ENCODE peak calls at places on chromosomes 11 and 22, in ten cellular contexts. One of them, this sample, is unnamed.

GRCh38 chr11:88420165-88420781 is 82.7 kb upstream of the CTSC start:
- DNase-seq in endodermal cell: no peak
- DNase-seq in astrocyte: peak; percentile 48
- DNase-seq in GM12878: no peak
- DNase-seq in colonic mucosa: no peak
- DNase-seq in neuronal stem cell: no peak
- DNase-seq in IMR-90: peak; percentile 78
- DNase-seq in mammary epithelial cell: peak; percentile 100
- DNase-seq in GM23248: peak; percentile 95
- DNase-seq in neural progenitor cell: no peak
- DNase-seq in this sample: peak; percentile 55

GRCh38 chr22:31056986-31057599 is 24.0 kb upstream of the SMTN start:
- DNase-seq in mammary epithelial cell: no peak
- DNase-seq in astrocyte: no peak
- DNase-seq in neuronal stem cell: no peak
- DNase-seq in endodermal cell: no peak
- DNase-seq in GM12878: no peak
- DNase-seq in neural progenitor cell: no peak
- DNase-seq in GM23248: no peak
- DNase-seq in IMR-90: no peak
- DNase-seq in colonic mucosa: no peak
- DNase-seq in this sample: no peak

GRCh38 chr11:19951558-19952083 is 208.7 kb downstream of the DBX1 start:
- DNase-seq in colonic mucosa: no peak
- DNase-seq in astrocyte: no peak
- DNase-seq in IMR-90: peak; percentile 70
- DNase-seq in neural progenitor cell: peak; percentile 77
- DNase-seq in mammary epithelial cell: peak; percentile 62
- DNase-seq in endodermal cell: no peak
- DNase-seq in GM12878: peak; percentile 49
- DNase-seq in GM23248: peak; percentile 72
- DNase-seq in neuronal stem cell: peak; percentile 65
- DNase-seq in this sample: peak; percentile 54

GRCh38 chr11:47912843-47913437 is 64.8 kb upstream of the NUP160 start:
- DNase-seq in neuronal stem cell: no peak
- DNase-seq in GM12878: no peak
- DNase-seq in endodermal cell: no peak
- DNase-seq in astrocyte: no peak
- DNase-seq in IMR-90: no peak
- DNase-seq in neural progenitor cell: no peak
- DNase-seq in GM23248: peak; percentile 23
- DNase-seq in mammary epithelial cell: no peak
- DNase-seq in colonic mucosa: no peak
- DNase-seq in this sample: no peak

GRCh38 chr11:5275369-5276110 is 5.8 kb upstream of the HBE1 start:
- DNase-seq in IMR-90: no peak
- DNase-seq in GM23248: no peak
- DNase-seq in astrocyte: no peak
- DNase-seq in GM12878: no peak
- DNase-seq in neural progenitor cell: no peak
- DNase-seq in neuronal stem cell: no peak
- DNase-seq in mammary epithelial cell: no peak
- DNase-seq in colonic mucosa: no peak
- DNase-seq in endodermal cell: no peak
- DNase-seq in this sample: no peak

GRCh38 chr22:20438678-20439492 is 1.3 kb upstream of the SCARF2 start:
- DNase-seq in astrocyte: no peak
- DNase-seq in endodermal cell: peak; percentile 82
- DNase-seq in GM12878: no peak
- DNase-seq in neural progenitor cell: peak; percentile 42
- DNase-seq in GM23248: peak; percentile 76
- DNase-seq in IMR-90: no peak
- DNase-seq in neuronal stem cell: no peak
- DNase-seq in colonic mucosa: no peak
- DNase-seq in mammary epithelial cell: no peak
- DNase-seq in this sample: no peak

GRCh38 chr11:119832536-119832935 is 103.5 kb upstream of the NECTIN1 start:
- DNase-seq in astrocyte: peak; percentile 22
- DNase-seq in mammary epithelial cell: no peak
- DNase-seq in colonic mucosa: peak; percentile 82
- DNase-seq in neural progenitor cell: peak; percentile 36
- DNase-seq in endodermal cell: no peak
- DNase-seq in neuronal stem cell: no peak
- DNase-seq in GM23248: peak; percentile 50
- DNase-seq in GM12878: no peak
- DNase-seq in IMR-90: peak; percentile 5
- DNase-seq in this sample: peak; percentile 42

GRCh38 chr22:42969348-42969975 is 45.5 kb downstream of the PACSIN2 start:
- DNase-seq in GM23248: peak; percentile 96
- DNase-seq in IMR-90: peak; percentile 86
- DNase-seq in GM12878: no peak
- DNase-seq in neuronal stem cell: no peak
- DNase-seq in mammary epithelial cell: peak; percentile 63
- DNase-seq in colonic mucosa: no peak
- DNase-seq in astrocyte: peak; percentile 95
- DNase-seq in endodermal cell: no peak
- DNase-seq in neural progenitor cell: no peak
- DNase-seq in this sample: peak; percentile 94

GRCh38 chr11:22169833-22170232 is 23.1 kb upstream of the ANO5 start:
- DNase-seq in mammary epithelial cell: no peak
- DNase-seq in IMR-90: peak; percentile 0
- DNase-seq in endodermal cell: no peak
- DNase-seq in GM23248: peak; percentile 24
- DNase-seq in colonic mucosa: no peak
- DNase-seq in GM12878: no peak
- DNase-seq in neuronal stem cell: no peak
- DNase-seq in astrocyte: no peak
- DNase-seq in neural progenitor cell: no peak
- DNase-seq in this sample: no peak

GRCh38 chr11:22778642-22779041 is 51.0 kb downstream of the SVIP start:
- DNase-seq in IMR-90: no peak
- DNase-seq in colonic mucosa: no peak
- DNase-seq in neuronal stem cell: no peak
- DNase-seq in endodermal cell: no peak
- DNase-seq in GM23248: no peak
- DNase-seq in mammary epithelial cell: no peak
- DNase-seq in astrocyte: no peak
- DNase-seq in GM12878: no peak
- DNase-seq in neural progenitor cell: no peak
- DNase-seq in this sample: no peak

GRCh38 chr11:14059491-14059890 is 97.0 kb downstream of the SPON1 start:
- DNase-seq in colonic mucosa: no peak
- DNase-seq in IMR-90: no peak
- DNase-seq in GM23248: peak; percentile 55
- DNase-seq in neuronal stem cell: no peak
- DNase-seq in neural progenitor cell: no peak
- DNase-seq in astrocyte: no peak
- DNase-seq in mammary epithelial cell: no peak
- DNase-seq in endodermal cell: no peak
- DNase-seq in GM12878: no peak
- DNase-seq in this sample: no peak

DNA sequence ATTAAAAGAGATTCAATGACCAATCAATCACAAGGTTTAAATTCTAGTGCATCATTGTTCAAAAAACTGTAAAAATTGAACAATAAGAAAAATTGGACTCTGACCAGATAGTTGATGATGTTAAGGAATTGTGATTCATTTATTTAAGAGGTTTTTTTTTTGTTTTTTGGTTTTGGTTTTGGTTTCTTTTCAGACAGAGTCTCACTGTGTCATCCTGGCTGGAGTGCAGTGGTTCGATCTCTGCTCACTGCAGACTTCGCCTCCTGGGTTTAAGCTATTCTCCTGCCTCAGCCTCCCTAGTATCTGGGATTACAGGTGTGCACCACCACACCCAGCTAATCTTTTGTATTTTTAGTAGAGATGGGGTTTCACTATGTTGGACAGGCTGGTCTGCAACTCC is 17.1 kb upstream of the EIF3M start:
- DNase-seq in neuronal stem cell: no peak
- DNase-seq in GM23248: peak; percentile 4
- DNase-seq in colonic mucosa: no peak
- DNase-seq in endodermal cell: no peak
- DNase-seq in IMR-90: no peak
- DNase-seq in mammary epithelial cell: no peak
- DNase-seq in GM12878: no peak
- DNase-seq in astrocyte: no peak
- DNase-seq in neural progenitor cell: no peak
- DNase-seq in this sample: no peak
- H3K9ac ChIP-seq in neuronal stem cell: no peak overlapping the region
- H3K9ac ChIP-seq in GM23248: no peak overlapping the region
- H3K9ac ChIP-seq in colonic mucosa: no peak overlapping the region
- H3K9ac ChIP-seq in endodermal cell: no peak overlapping the region
- H3K9ac ChIP-seq in IMR-90: no peak overlapping the region
- H3K9ac ChIP-seq in mammary epithelial cell: no peak overlapping the region
- H3K9ac ChIP-seq in GM12878: no peak overlapping the region
- H3K9ac ChIP-seq in astrocyte: no peak overlapping the region
- H3K9ac ChIP-seq in neural progenitor cell: no peak overlapping the region
- H3K9ac ChIP-seq in this sample: no peak overlapping the region

GRCh38 chr22:37167176-37167980 is 17.7 kb upstream of the IL2RB start:
- DNase-seq in neuronal stem cell: no peak
- DNase-seq in neural progenitor cell: no peak
- DNase-seq in GM12878: no peak
- DNase-seq in mammary epithelial cell: no peak
- DNase-seq in colonic mucosa: peak; percentile 77
- DNase-seq in astrocyte: no peak
- DNase-seq in endodermal cell: peak; percentile 53
- DNase-seq in IMR-90: no peak
- DNase-seq in GM23248: no peak
- DNase-seq in this sample: no peak
- H3K27ac ChIP-seq in neuronal stem cell: no peak overlapping the region
- H3K27ac ChIP-seq in neural progenitor cell: no peak overlapping the region
- H3K27ac ChIP-seq in GM12878: peak overlapping the region; percentile 4
- H3K27ac ChIP-seq in mammary epithelial cell: no peak overlapping the region
- H3K27ac ChIP-seq in colonic mucosa: peak overlapping the region; percentile 64
- H3K27ac ChIP-seq in astrocyte: no peak overlapping the region
- H3K27ac ChIP-seq in endodermal cell: no peak overlapping the region
- H3K27ac ChIP-seq in IMR-90: no peak overlapping the region
- H3K27ac ChIP-seq in GM23248: no peak overlapping the region
- H3K27ac ChIP-seq in this sample: no peak overlapping the region

DNA sequence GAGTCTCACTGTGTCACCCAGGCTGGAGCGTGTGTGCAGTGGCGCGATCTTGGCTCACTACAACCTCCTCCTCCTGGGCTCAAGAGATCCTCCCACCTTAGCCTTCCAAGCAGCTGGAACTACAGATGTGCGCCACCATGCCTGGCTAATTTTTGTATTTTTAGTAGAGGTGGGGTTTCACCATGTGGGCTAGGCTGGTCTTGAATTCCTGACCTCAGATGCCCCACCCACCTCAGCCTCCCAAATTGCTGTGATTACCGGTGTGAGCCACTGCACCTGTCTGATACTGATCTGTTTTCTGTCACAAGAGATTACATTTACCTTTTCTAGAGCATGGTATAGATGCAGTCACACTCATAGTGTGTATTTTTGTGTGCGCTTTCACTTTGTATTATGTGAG is 11.6 kb downstream of the ATG13 start:
- DNase-seq in endodermal cell: peak; percentile 42
- DNase-seq in neuronal stem cell: no peak
- DNase-seq in astrocyte: no peak
- DNase-seq in mammary epithelial cell: no peak
- DNase-seq in GM23248: no peak
- DNase-seq in neural progenitor cell: no peak
- DNase-seq in colonic mucosa: no peak
- DNase-seq in IMR-90: no peak
- DNase-seq in GM12878: no peak
- DNase-seq in this sample: no peak
- H3K36me3 ChIP-seq in endodermal cell: peaks cover 65% of the 10 kb centered on the region
- H3K36me3 ChIP-seq in neuronal stem cell: peaks cover 4% of the 10 kb centered on the region
- H3K36me3 ChIP-seq in astrocyte: peaks cover 17% of the 10 kb centered on the region
- H3K36me3 ChIP-seq in mammary epithelial cell: peaks cover 5% of the 10 kb centered on the region
- H3K36me3 ChIP-seq in GM23248: peaks cover 34% of the 10 kb centered on the region
- H3K36me3 ChIP-seq in neural progenitor cell: no peaks in the 10 kb centered on the region
- H3K36me3 ChIP-seq in colonic mucosa: peaks cover 4% of the 10 kb centered on the region
- H3K36me3 ChIP-seq in IMR-90: peaks cover 33% of the 10 kb centered on the region
- H3K36me3 ChIP-seq in GM12878: no peaks in the 10 kb centered on the region
- H3K36me3 ChIP-seq in this sample: peaks cover 4% of the 10 kb centered on the region

DNA sequence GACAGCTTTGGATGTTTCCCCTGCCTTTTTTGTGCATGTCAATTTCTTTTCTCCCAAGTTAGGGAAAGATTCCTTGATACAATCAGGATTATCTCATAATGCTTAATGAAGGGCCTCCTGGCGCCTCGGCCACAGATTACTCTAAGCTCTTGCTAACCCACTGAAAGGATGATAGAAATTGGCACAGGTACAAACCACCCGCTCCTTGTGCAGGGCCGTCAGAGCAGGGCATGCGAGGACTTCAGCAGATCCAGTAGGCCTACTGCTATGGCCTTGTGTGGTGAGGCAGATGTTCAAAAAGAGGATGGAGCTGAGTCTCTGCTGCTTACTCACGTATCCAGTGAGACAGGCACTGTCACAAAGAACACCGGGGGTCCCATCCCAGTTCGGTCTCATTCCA is 83.2 kb downstream of the ISX start:
- DNase-seq in neural progenitor cell: no peak
- DNase-seq in neuronal stem cell: no peak
- DNase-seq in IMR-90: no peak
- DNase-seq in mammary epithelial cell: no peak
- DNase-seq in endodermal cell: no peak
- DNase-seq in astrocyte: no peak
- DNase-seq in GM12878: no peak
- DNase-seq in GM23248: peak; percentile 9
- DNase-seq in colonic mucosa: no peak
- DNase-seq in this sample: no peak
- H3K9ac ChIP-seq in neural progenitor cell: no peak overlapping the region
- H3K9ac ChIP-seq in neuronal stem cell: no peak overlapping the region
- H3K9ac ChIP-seq in IMR-90: no peak overlapping the region
- H3K9ac ChIP-seq in mammary epithelial cell: no peak overlapping the region
- H3K9ac ChIP-seq in endodermal cell: no peak overlapping the region
- H3K9ac ChIP-seq in astrocyte: no peak overlapping the region
- H3K9ac ChIP-seq in GM12878: no peak overlapping the region
- H3K9ac ChIP-seq in GM23248: no peak overlapping the region
- H3K9ac ChIP-seq in colonic mucosa: no peak overlapping the region
- H3K9ac ChIP-seq in this sample: no peak overlapping the region

GRCh38 chr11:129840236-129840635 is 24.6 kb downstream of the TMEM45B start:
- DNase-seq in GM23248: no peak
- DNase-seq in mammary epithelial cell: no peak
- DNase-seq in neural progenitor cell: no peak
- DNase-seq in astrocyte: no peak
- DNase-seq in endodermal cell: no peak
- DNase-seq in IMR-90: no peak
- DNase-seq in colonic mucosa: peak; percentile 56
- DNase-seq in neuronal stem cell: no peak
- DNase-seq in GM12878: no peak
- DNase-seq in this sample: no peak
- H3K27ac ChIP-seq in GM23248: no peak overlapping the region
- H3K27ac ChIP-seq in mammary epithelial cell: no peak overlapping the region
- H3K27ac ChIP-seq in neural progenitor cell: no peak overlapping the region
- H3K27ac ChIP-seq in astrocyte: no peak overlapping the region
- H3K27ac ChIP-seq in endodermal cell: no peak overlapping the region
- H3K27ac ChIP-seq in IMR-90: no peak overlapping the region
- H3K27ac ChIP-seq in colonic mucosa: peak overlapping the region; percentile 6
- H3K27ac ChIP-seq in neuronal stem cell: no peak overlapping the region
- H3K27ac ChIP-seq in GM12878: no peak overlapping the region
- H3K27ac ChIP-seq in this sample: no peak overlapping the region

DNA sequence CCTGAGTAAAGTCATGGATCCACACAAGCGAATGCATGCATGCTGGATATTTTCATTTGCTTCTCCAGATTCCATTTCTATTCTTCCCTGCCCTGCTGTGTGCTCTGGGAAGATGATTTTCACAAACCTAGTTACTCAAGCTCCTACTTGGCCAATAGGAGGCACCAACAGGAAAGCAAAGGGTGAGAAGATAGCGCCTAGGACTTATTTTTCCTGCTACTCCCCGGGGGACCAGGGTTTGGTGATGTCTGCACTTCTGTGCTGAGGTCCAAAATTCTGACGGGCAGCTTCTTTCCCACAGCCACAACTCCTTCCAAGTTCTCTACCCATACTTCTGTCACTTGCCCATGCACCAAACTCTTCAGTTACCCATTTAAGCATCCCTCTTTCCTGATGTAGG is 509.3 kb upstream of the TENM4 start:
- DNase-seq in IMR-90: no peak
- DNase-seq in mammary epithelial cell: no peak
- DNase-seq in neuronal stem cell: no peak
- DNase-seq in neural progenitor cell: no peak
- DNase-seq in colonic mucosa: no peak
- DNase-seq in GM23248: no peak
- DNase-seq in endodermal cell: peak; percentile 55
- DNase-seq in GM12878: no peak
- DNase-seq in astrocyte: no peak
- DNase-seq in this sample: no peak
- H3K36me3 ChIP-seq in IMR-90: no peaks in the 10 kb centered on the region
- H3K36me3 ChIP-seq in mammary epithelial cell: no peaks in the 10 kb centered on the region
- H3K36me3 ChIP-seq in neuronal stem cell: no peaks in the 10 kb centered on the region
- H3K36me3 ChIP-seq in neural progenitor cell: no peaks in the 10 kb centered on the region
- H3K36me3 ChIP-seq in colonic mucosa: no peaks in the 10 kb centered on the region
- H3K36me3 ChIP-seq in GM23248: no peaks in the 10 kb centered on the region
- H3K36me3 ChIP-seq in endodermal cell: no peaks in the 10 kb centered on the region
- H3K36me3 ChIP-seq in GM12878: no peaks in the 10 kb centered on the region
- H3K36me3 ChIP-seq in astrocyte: no peaks in the 10 kb centered on the region
- H3K36me3 ChIP-seq in this sample: no peaks in the 10 kb centered on the region

This sample was measured in fibroblast of lung.